ENCODE peak calls at places on chromosomes 1 and 21, in seven cellular contexts. One of them, this sample, is unnamed.

GRCh38 chr1:109827466-109827865 is 63.7 kb upstream of the EPS8L3 start:
- DNase-seq in NB4: no peak
- DNase-seq in heart left ventricle: no peak
- DNase-seq in sigmoid colon: no peak
- DNase-seq in suprapubic skin: no peak
- DNase-seq in adrenal gland: peak
- DNase-seq in lower leg skin: peak
- DNase-seq in this sample: no peak

GRCh38 chr1:71521655-71522264 is 440.9 kb upstream of the ZRANB2 start:
- DNase-seq in suprapubic skin: no peak
- DNase-seq in heart left ventricle: no peak
- DNase-seq in sigmoid colon: no peak
- DNase-seq in NB4: peak
- DNase-seq in adrenal gland: peak
- DNase-seq in lower leg skin: no peak
- DNase-seq in this sample: peak

GRCh38 chr1:31562707-31563360 is 13.5 kb upstream of the TINAGL1 start:
- DNase-seq in NB4: no peak
- DNase-seq in adrenal gland: no peak
- DNase-seq in sigmoid colon: no peak
- DNase-seq in heart left ventricle: no peak
- DNase-seq in lower leg skin: no peak
- DNase-seq in suprapubic skin: no peak
- DNase-seq in this sample: no peak

GRCh38 chr1:234409328-234409727 is 36.1 kb downstream of the COA6 start:
- DNase-seq in NB4: no peak
- DNase-seq in lower leg skin: no peak
- DNase-seq in adrenal gland: no peak
- DNase-seq in suprapubic skin: no peak
- DNase-seq in heart left ventricle: no peak
- DNase-seq in sigmoid colon: no peak
- DNase-seq in this sample: no peak

GRCh38 chr1:156750191-156750931 is 1.1 kb downstream of the HDGF start:
- DNase-seq in heart left ventricle: peak
- DNase-seq in NB4: peak
- DNase-seq in sigmoid colon: no peak
- DNase-seq in lower leg skin: no peak
- DNase-seq in adrenal gland: peak
- DNase-seq in suprapubic skin: no peak
- DNase-seq in this sample: peak

GRCh38 chr21:35136586-35137254 is 87.6 kb upstream of the RUNX1 start:
- DNase-seq in adrenal gland: peak
- DNase-seq in suprapubic skin: no peak
- DNase-seq in lower leg skin: no peak
- DNase-seq in heart left ventricle: no peak
- DNase-seq in NB4: no peak
- DNase-seq in sigmoid colon: no peak
- DNase-seq in this sample: no peak

GRCh38 chr1:162030741-162031280 is 7.1 kb upstream of the OLFML2B start:
- DNase-seq in sigmoid colon: no peak
- DNase-seq in heart left ventricle: no peak
- DNase-seq in NB4: no peak
- DNase-seq in adrenal gland: no peak
- DNase-seq in suprapubic skin: no peak
- DNase-seq in lower leg skin: no peak
- DNase-seq in this sample: no peak

GRCh38 chr1:46723901-46724300 is 5.0 kb upstream of the EFCAB14 start:
- DNase-seq in lower leg skin: no peak
- DNase-seq in adrenal gland: no peak
- DNase-seq in sigmoid colon: no peak
- DNase-seq in heart left ventricle: no peak
- DNase-seq in suprapubic skin: no peak
- DNase-seq in NB4: no peak
- DNase-seq in this sample: no peak

GRCh38 chr1:211578640-211579433 is at the start of gene SLC30A1:
- DNase-seq in lower leg skin: peak
- DNase-seq in sigmoid colon: peak
- DNase-seq in suprapubic skin: peak
- DNase-seq in NB4: peak
- DNase-seq in heart left ventricle: peak
- DNase-seq in adrenal gland: peak
- DNase-seq in this sample: peak

GRCh38 chr1:12541274-12542137 is 76.5 kb downstream of the DHRS3 start:
- DNase-seq in NB4: no peak
- DNase-seq in lower leg skin: no peak
- DNase-seq in suprapubic skin: no peak
- DNase-seq in adrenal gland: peak
- DNase-seq in sigmoid colon: peak
- DNase-seq in heart left ventricle: peak
- DNase-seq in this sample: no peak

GRCh38 chr1:51329443-51330325 is 678 bp downstream of the TTC39A start:
- DNase-seq in NB4: no peak
- DNase-seq in suprapubic skin: no peak
- DNase-seq in lower leg skin: no peak
- DNase-seq in heart left ventricle: peak
- DNase-seq in sigmoid colon: peak
- DNase-seq in adrenal gland: peak
- DNase-seq in this sample: no peak

GRCh38 chr1:32005522-32005921 is 8.1 kb upstream of the KHDRBS1 start:
- DNase-seq in adrenal gland: no peak
- DNase-seq in lower leg skin: peak
- DNase-seq in heart left ventricle: no peak
- DNase-seq in NB4: peak
- DNase-seq in suprapubic skin: no peak
- DNase-seq in sigmoid colon: no peak
- DNase-seq in this sample: no peak

GRCh38 chr1:41850029-41850428 is 68.7 kb downstream of the HIVEP3 start:
- DNase-seq in lower leg skin: no peak
- DNase-seq in adrenal gland: no peak
- DNase-seq in sigmoid colon: no peak
- DNase-seq in suprapubic skin: no peak
- DNase-seq in heart left ventricle: no peak
- DNase-seq in NB4: no peak
- DNase-seq in this sample: no peak

GRCh38 chr1:48109390-48110009 is 112.3 kb upstream of the TRABD2B start:
- DNase-seq in lower leg skin: no peak
- DNase-seq in sigmoid colon: no peak
- DNase-seq in suprapubic skin: no peak
- DNase-seq in NB4: peak
- DNase-seq in adrenal gland: no peak
- DNase-seq in heart left ventricle: no peak
- DNase-seq in this sample: peak

GRCh38 chr1:25487628-25488027 is 55.8 kb upstream of the LDLRAP1 start:
- DNase-seq in NB4: peak
- DNase-seq in lower leg skin: no peak
- DNase-seq in heart left ventricle: no peak
- DNase-seq in suprapubic skin: no peak
- DNase-seq in adrenal gland: no peak
- DNase-seq in sigmoid colon: no peak
- DNase-seq in this sample: peak

GRCh38 chr1:178651742-178652141 is 73.3 kb upstream of the RALGPS2 start:
- DNase-seq in sigmoid colon: no peak
- DNase-seq in suprapubic skin: no peak
- DNase-seq in NB4: no peak
- DNase-seq in heart left ventricle: no peak
- DNase-seq in lower leg skin: no peak
- DNase-seq in adrenal gland: no peak
- DNase-seq in this sample: no peak

GRCh38 chr1:66696771-66697170 is 55.5 kb upstream of the DYNLT5 start:
- DNase-seq in suprapubic skin: no peak
- DNase-seq in lower leg skin: no peak
- DNase-seq in heart left ventricle: no peak
- DNase-seq in sigmoid colon: no peak
- DNase-seq in adrenal gland: no peak
- DNase-seq in NB4: no peak
- DNase-seq in this sample: no peak

GRCh38 chr1:175445661-175446060 is 253.1 kb upstream of the KIAA0040 start:
- DNase-seq in NB4: no peak
- DNase-seq in suprapubic skin: no peak
- DNase-seq in adrenal gland: no peak
- DNase-seq in sigmoid colon: no peak
- DNase-seq in heart left ventricle: no peak
- DNase-seq in lower leg skin: no peak
- DNase-seq in this sample: no peak

GRCh38 chr1:177444997-177445746 is 274.4 kb downstream of the BRINP2 start:
- DNase-seq in adrenal gland: no peak
- DNase-seq in heart left ventricle: no peak
- DNase-seq in NB4: no peak
- DNase-seq in lower leg skin: no peak
- DNase-seq in sigmoid colon: no peak
- DNase-seq in suprapubic skin: no peak
- DNase-seq in this sample: no peak

GRCh38 chr1:3467096-3468036 is 12.9 kb downstream of the ARHGEF16 start:
- DNase-seq in NB4: no peak
- DNase-seq in lower leg skin: no peak
- DNase-seq in suprapubic skin: no peak
- DNase-seq in sigmoid colon: peak
- DNase-seq in heart left ventricle: peak
- DNase-seq in adrenal gland: peak
- DNase-seq in this sample: no peak

DNA sequence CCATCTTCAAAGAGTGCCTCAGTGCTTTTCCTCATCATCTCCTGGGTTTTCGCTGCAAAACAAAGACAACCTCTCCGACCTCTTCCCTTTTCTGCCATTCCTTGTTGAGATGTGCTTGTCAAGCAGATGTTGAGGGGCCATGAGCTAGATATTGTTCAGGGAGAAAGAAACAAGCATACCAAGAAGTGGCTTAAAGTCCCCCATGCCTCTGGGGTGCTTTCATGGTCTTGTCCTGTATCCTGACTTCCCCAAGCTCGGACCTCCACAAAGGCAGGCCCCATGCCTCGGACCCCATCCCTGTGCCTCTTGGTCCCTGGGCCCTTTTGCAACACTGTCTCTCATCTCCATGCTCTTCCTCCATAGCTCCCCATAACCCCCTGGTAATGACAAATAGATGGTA is 103.8 kb downstream of the C1orf94 start:
- DNase-seq in adrenal gland: no peak
- DNase-seq in lower leg skin: no peak
- DNase-seq in NB4: no peak
- DNase-seq in heart left ventricle: no peak
- DNase-seq in sigmoid colon: no peak
- DNase-seq in suprapubic skin: no peak
- DNase-seq in this sample: no peak
- TF ChIP-seq POLR2A in adrenal gland: no peak
- TF ChIP-seq POLR2A in lower leg skin: no peak
- TF ChIP-seq POLR2A in NB4: no peak
- TF ChIP-seq POLR2A in heart left ventricle: no peak
- TF ChIP-seq POLR2A in sigmoid colon: no peak
- TF ChIP-seq POLR2A in suprapubic skin: no peak
- TF ChIP-seq POLR2A in this sample: no peak

DNA sequence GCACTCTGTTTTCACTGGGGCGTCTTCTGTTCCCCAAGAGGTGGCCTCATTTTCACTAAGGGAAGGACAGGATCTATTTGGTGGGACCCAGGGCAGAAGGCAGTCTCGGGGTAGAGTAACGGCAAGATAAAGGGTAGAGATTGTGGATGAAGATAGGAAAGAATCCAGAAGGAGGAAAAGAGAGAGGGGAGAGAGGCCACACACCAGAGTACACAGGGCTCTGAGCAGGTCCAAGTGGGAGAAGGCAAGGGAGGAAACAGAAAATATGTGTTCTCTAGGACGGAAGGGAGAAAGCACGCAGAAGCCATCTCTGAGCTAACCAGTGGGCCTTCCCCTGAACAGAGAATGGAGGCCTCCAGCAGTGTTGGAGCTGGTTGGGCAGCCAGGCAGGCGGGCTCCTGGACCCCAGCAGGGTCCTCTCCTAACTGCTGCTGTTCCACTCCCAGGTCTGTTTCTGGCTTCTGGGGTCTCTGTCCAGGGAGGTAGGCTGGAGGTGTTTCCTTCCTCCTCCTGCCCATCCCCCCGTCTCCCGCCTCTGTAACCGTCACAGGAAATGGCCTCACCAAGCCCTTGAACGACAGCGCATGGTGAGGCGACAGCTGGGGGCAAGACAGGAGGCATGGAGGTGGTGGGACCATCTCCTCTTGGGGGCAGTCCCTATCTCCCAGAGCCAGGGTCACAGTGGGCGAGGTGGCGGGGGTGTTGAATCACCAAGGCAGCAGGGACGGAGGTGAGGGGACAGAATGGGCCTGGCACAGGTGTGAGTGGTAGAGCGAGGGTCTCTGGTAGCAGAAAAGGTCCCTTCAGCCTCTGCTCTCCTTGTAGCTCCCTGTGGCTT is 649 bp downstream of the PTPN7 start:
- DNase-seq in lower leg skin: no peak
- DNase-seq in heart left ventricle: no peak
- DNase-seq in sigmoid colon: no peak
- DNase-seq in suprapubic skin: no peak
- DNase-seq in NB4: peak
- DNase-seq in adrenal gland: no peak
- DNase-seq in this sample: peak
- TF ChIP-seq POLR2A in lower leg skin: no peak
- TF ChIP-seq POLR2A in heart left ventricle: no peak
- TF ChIP-seq POLR2A in sigmoid colon: no peak
- TF ChIP-seq POLR2A in suprapubic skin: no peak
- TF ChIP-seq POLR2A in NB4: peak
- TF ChIP-seq POLR2A in adrenal gland: no peak
- TF ChIP-seq POLR2A in this sample: peak

DNA sequence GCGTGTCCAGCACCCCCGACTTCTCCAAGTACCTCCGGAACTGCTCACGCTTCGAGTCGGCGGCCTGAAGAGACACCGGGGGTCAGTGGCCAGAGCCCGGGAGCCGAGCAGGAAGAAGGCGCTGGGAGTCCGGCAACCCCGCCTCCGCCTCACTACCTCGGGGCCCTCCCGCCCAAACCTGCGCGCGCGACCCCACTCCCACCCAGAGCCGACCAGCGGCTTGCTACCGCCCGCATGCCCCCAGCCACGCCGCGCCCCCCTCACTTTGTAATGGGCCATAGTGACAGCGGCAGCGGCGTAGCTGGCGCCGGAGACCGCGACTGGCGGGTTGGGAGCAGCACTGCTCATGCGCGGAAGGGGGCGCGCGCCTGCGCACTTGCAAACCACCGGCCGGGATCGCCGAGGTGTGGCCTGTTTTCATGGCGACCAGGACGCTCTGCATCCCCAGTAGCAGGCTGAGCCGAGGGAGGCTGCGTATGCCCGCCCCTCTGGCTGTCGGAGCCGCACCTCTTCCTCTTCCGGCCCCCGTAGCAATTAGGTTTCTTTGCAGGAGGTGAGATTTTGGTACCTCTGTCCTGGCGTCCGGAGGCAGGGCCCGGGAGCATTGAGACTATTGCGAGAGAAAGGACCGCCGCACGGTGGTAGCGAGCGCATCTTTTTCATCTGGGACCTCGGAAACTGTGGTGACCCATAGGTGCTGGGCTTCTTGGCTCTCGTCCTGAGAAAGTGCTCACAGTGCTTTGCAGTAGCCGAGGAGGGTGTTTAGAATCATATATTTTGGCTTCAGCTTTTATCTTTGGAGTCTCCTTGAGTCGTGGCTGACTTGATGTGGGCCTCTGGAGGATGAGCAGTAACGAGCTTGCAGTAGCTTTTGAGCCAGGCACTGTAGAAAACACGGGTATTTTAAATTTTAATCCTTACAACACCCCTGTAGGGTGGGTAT is at the start of gene MYCBP:
- DNase-seq in NB4: peak
- DNase-seq in lower leg skin: peak
- DNase-seq in adrenal gland: peak
- DNase-seq in suprapubic skin: peak
- DNase-seq in heart left ventricle: peak
- DNase-seq in sigmoid colon: peak
- DNase-seq in this sample: peak
- TF ChIP-seq POLR2A in NB4: peak
- TF ChIP-seq POLR2A in lower leg skin: no peak
- TF ChIP-seq POLR2A in adrenal gland: peak
- TF ChIP-seq POLR2A in suprapubic skin: no peak
- TF ChIP-seq POLR2A in heart left ventricle: peak
- TF ChIP-seq POLR2A in sigmoid colon: no peak
- TF ChIP-seq POLR2A in this sample: peak

GRCh38 chr1:77400781-77401180 is 119.0 kb downstream of the AK5 start:
- DNase-seq in lower leg skin: no peak
- DNase-seq in heart left ventricle: no peak
- DNase-seq in suprapubic skin: no peak
- DNase-seq in sigmoid colon: no peak
- DNase-seq in adrenal gland: no peak
- DNase-seq in NB4: no peak
- DNase-seq in this sample: no peak
- TF ChIP-seq POLR2A in lower leg skin: no peak
- TF ChIP-seq POLR2A in heart left ventricle: no peak
- TF ChIP-seq POLR2A in suprapubic skin: no peak
- TF ChIP-seq POLR2A in sigmoid colon: no peak
- TF ChIP-seq POLR2A in adrenal gland: no peak
- TF ChIP-seq POLR2A in NB4: no peak
- TF ChIP-seq POLR2A in this sample: no peak

This sample was measured in erythroblast.